ENCODE peak calls at places on chromosome 15, in four cellular contexts. C is hepatic stellate cell, U is fibroblast of mammary gland, S is mucosa of gallbladder. Q is an unnamed sample.
A peak's percentile ranks its signal among the peaks of the same experiment; 100 is the strongest.

GRCh38 chr15:83844742-83845141 is 190.8 kb downstream of the ADAMTSL3 start:
- DNase-seq in C (no peak), U (peak; percentile 90), S (no peak), Q (no peak)

GRCh38 chr15:73908822-73909122 is 17.5 kb upstream of the LOXL1 start:
- DNase-seq in C (no peak), U (no peak), S (no peak), Q (no peak)

GRCh38 chr15:99103279-99103678 is 1.6 kb upstream of the SYNM start:
- DNase-seq in C (no peak), U (no peak), S (no peak), Q (no peak)

GRCh38 chr15:62115847-62116246 is 49.1 kb downstream of the C2CD4A start:
- DNase-seq in C (no peak), U (no peak), S (no peak), Q (no peak)

GRCh38 chr15:52528465-52529288 is at the start of gene MYO5A:
- DNase-seq in C (peak; percentile 78), U (peak; percentile 68), S (peak; percentile 64), Q (peak; percentile 48)

GRCh38 chr15:63492541-63493077 is 11.8 kb upstream of the USP3 start:
- DNase-seq in C (no peak), U (peak; percentile 81), S (no peak), Q (no peak)

GRCh38 chr15:48076454-48076853 is 44.3 kb upstream of the SLC24A5 start:
- DNase-seq in C (no peak), U (no peak), S (no peak), Q (no peak)

GRCh38 chr15:85828869-85829268 is 34.1 kb upstream of the KLHL25 start:
- DNase-seq in C (no peak), U (no peak), S (no peak), Q (no peak)

GRCh38 chr15:75720787-75721461 is 8.3 kb upstream of the CSPG4 start:
- DNase-seq in C (no peak), U (peak; percentile 24), S (peak; percentile 64), Q (peak; percentile 82)

GRCh38 chr15:29889545-29890329 is 67.5 kb upstream of the TJP1 start:
- DNase-seq in C (no peak), U (no peak), S (no peak), Q (no peak)

GRCh38 chr15:40680151-40680550 is 14.8 kb upstream of the RAD51 start:
- DNase-seq in C (no peak), U (no peak), S (no peak), Q (no peak)

GRCh38 chr15:90496791-90497190 is 32.9 kb upstream of the CRTC3 start:
- DNase-seq in C (peak; percentile 21), U (no peak), S (no peak), Q (no peak)

GRCh38 chr15:63156708-63157065 is 590 bp downstream of the RPS27L start:
- DNase-seq in C (no peak), U (peak; percentile 50), S (peak; percentile 32), Q (no peak)

GRCh38 chr15:51470512-51470911 is 129.1 kb downstream of the GLDN start:
- DNase-seq in C (no peak), U (no peak), S (no peak), Q (no peak)

GRCh38 chr15:88057836-88058235 is 198.7 kb downstream of the NTRK3 start:
- DNase-seq in C (no peak), U (no peak), S (no peak), Q (no peak)

GRCh38 chr15:58222698-58223097 is 84.5 kb downstream of the AQP9 start:
- DNase-seq in C (no peak), U (peak; percentile 37), S (no peak), Q (no peak)

GRCh38 chr15:64521201-64521600 is 60.8 kb downstream of the ZNF609 start:
- DNase-seq in C (no peak), U (no peak), S (no peak), Q (no peak)

GRCh38 chr15:64560998-64561397 is 100.6 kb downstream of the ZNF609 start:
- DNase-seq in C (no peak), U (no peak), S (no peak), Q (no peak)

GRCh38 chr15:54605556-54605955 is 591.2 kb downstream of the RSL24D1 start:
- DNase-seq in C (no peak), U (no peak), S (no peak), Q (no peak)

GRCh38 chr15:80635953-80636352 is 59.2 kb upstream of the ABHD17C start:
- DNase-seq in C (no peak), U (no peak), S (peak; percentile 50), Q (no peak)

GRCh38 chr15:33654859-33655258 is 313.4 kb upstream of the CHRM5 start:
- DNase-seq in C (no peak), U (peak; percentile 37), S (no peak), Q (no peak)

GRCh38 chr15:58703610-58704009 is 45.9 kb downstream of the ADAM10 start:
- DNase-seq in C (no peak), U (no peak), S (no peak), Q (no peak)

GRCh38 chr15:28129261-28129848 is 30.2 kb upstream of the OCA2 start:
- DNase-seq in C (no peak), U (no peak), S (no peak), Q (no peak)

GRCh38 chr15:75920079-75920478 is 16.4 kb downstream of the FBXO22 start:
- DNase-seq in C (no peak), U (peak; percentile 15), S (no peak), Q (no peak)

GRCh38 chr15:56719774-56720555 is 13.3 kb downstream of the ZNF280D start:
- DNase-seq in C (no peak), U (peak; percentile 58), S (no peak), Q (no peak)

GRCh38 chr15:39177561-39177960 is 403.3 kb upstream of the THBS1 start:
- DNase-seq in C (no peak), U (peak; percentile 18), S (no peak), Q (no peak)

GRCh38 chr15:67822537-67823370 is 2.6 kb upstream of the SKOR1 start:
- DNase-seq in C (no peak), U (no peak), S (no peak), Q (no peak)

GRCh38 chr15:51829360-51830278 is at the start of gene TMOD3:
- DNase-seq in C (peak; percentile 86), U (peak; percentile 79), S (peak; percentile 93), Q (peak; percentile 84)

GRCh38 chr15:29787767-29788166 is 34.5 kb downstream of the TJP1 start:
- DNase-seq in C (no peak), U (no peak), S (no peak), Q (no peak)

GRCh38 chr15:37112171-37112570 is 11.8 kb upstream of the MEIS2 start:
- DNase-seq in C (no peak), U (peak; percentile 81), S (no peak), Q (no peak)

GRCh38 chr15:61151791-61152190 is 77.3 kb downstream of the RORA start:
- DNase-seq in C (no peak), U (no peak), S (no peak), Q (no peak)